ENCODE peak calls at places on chromosomes 6 and 20, in five cellular contexts. Z, R, T, U and L are unnamed samples.

GRCh38 chr6:154112181-154112809 is 73.3 kb downstream of the OPRM1 start:
- DNase-seq in Z (no peak), R (no peak), T (peak; percentile 20), U (no peak), L (no peak)

GRCh38 chr20:2521369-2522305 is 12.9 kb upstream of the ZNF343 start:
- DNase-seq in Z (no peak), R (no peak), T (peak; percentile 34), U (peak; percentile 66), L (peak; percentile 68)

GRCh38 chr6:112058243-112058642 is 4.3 kb downstream of the CCN6 start:
- DNase-seq in Z (no peak), R (no peak), T (no peak), U (no peak), L (no peak)

GRCh38 chr20:51019598-51020592 is 3.0 kb downstream of the KCNG1 start:
- DNase-seq in Z (no peak), R (no peak), T (no peak), U (no peak), L (no peak)

GRCh38 chr6:23654745-23655144 is 471.3 kb upstream of the NRSN1 start:
- DNase-seq in Z (no peak), R (no peak), T (no peak), U (no peak), L (no peak)

GRCh38 chr6:168530653-168531071 is 89.7 kb downstream of the SMOC2 start:
- DNase-seq in Z (no peak), R (no peak), T (no peak), U (no peak), L (no peak)

GRCh38 chr20:47453167-47453782 is 48.4 kb upstream of the NCOA3 start:
- DNase-seq in Z (no peak), R (no peak), T (peak; percentile 92), U (no peak), L (no peak)

GRCh38 chr6:24072038-24072746 is 53.8 kb upstream of the NRSN1 start:
- DNase-seq in Z (no peak), R (no peak), T (no peak), U (no peak), L (no peak)

GRCh38 chr20:36728986-36729385 is 16.9 kb downstream of the NDRG3 start:
- DNase-seq in Z (no peak), R (no peak), T (peak; percentile 48), U (no peak), L (peak; percentile 23)

GRCh38 chr6:147752686-147753418 is 244.4 kb downstream of the SAMD5 start:
- DNase-seq in Z (no peak), R (no peak), T (peak; percentile 8), U (no peak), L (no peak)

GRCh38 chr6:89689732-89690131 is 51.2 kb upstream of the LYRM2 start:
- DNase-seq in Z (no peak), R (no peak), T (no peak), U (no peak), L (peak; percentile 97)

GRCh38 chr6:44115866-44116265 is 11.4 kb downstream of the MRPL14 start:
- DNase-seq in Z (no peak), R (no peak), T (peak; percentile 88), U (no peak), L (no peak)

GRCh38 chr6:130945401-130945919 is 117.6 kb downstream of the EPB41L2 start:
- DNase-seq in Z (no peak), R (no peak), T (peak; percentile 85), U (no peak), L (no peak)

DNA sequence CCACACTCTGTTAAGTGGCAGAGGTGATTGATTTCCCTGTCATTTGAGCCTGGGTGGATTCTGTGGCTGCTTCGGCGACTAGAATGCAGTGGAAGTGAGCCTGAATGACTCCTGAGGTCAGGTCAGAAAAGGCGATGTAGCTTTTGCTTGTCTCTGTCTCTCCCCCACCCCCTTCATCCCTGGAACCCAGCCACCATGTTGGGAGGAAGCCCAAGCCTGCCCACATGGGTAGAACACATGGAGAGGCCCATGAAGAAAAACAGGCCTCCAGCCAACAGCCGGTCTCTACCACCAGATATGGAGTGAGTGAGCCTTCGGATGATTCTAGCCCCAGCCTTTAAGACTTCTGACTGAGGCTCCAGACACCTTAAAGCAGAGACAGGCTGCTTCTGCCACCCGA is 181.0 kb downstream of the TFAP2C start:
- DNase-seq in Z (no peak), R (no peak), T (no peak), U (no peak), L (no peak)
- H3K27ac ChIP-seq in Z (no peak overlapping the region), R (no peak overlapping the region), T (no peak overlapping the region), U (no peak overlapping the region), L (no peak overlapping the region)

DNA sequence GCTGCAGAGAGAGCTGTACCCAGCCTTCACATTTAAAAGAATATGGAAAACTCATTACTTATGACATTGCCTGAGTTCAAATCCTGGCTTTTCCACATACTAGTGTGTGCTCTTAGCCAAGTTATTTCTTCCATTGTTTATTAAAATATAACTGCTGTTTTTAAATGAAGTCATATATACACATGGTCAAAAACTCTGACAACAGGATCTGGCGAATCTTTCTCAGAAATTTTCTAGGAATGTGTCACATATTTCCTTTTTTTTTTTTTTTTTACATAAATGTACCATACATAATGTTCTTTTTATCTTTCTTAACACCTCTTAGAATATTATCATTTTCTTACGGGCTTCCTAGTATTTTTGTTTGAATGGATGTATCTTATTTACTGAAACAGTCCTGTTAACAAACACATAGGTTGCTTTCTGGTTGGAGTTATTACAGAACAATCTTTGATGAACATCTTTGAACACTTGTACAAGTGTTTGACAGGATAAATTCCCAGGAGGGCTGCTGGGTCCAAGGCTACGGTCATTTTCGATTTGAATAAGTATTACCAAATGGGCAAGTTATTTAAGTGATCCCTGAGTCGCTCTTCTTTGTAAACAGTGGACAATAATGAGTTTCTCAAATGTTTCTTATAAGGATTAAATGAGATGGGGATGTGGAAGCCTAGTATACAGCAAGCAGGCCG is 1.6 kb upstream of the SNX9 start:
- DNase-seq in Z (no peak), R (no peak), T (no peak), U (no peak), L (no peak)
- H3K27ac ChIP-seq in Z (no peak overlapping the region), R (peak overlapping the region; percentile 100), T (no peak overlapping the region), U (no peak overlapping the region), L (no peak overlapping the region)

DNA sequence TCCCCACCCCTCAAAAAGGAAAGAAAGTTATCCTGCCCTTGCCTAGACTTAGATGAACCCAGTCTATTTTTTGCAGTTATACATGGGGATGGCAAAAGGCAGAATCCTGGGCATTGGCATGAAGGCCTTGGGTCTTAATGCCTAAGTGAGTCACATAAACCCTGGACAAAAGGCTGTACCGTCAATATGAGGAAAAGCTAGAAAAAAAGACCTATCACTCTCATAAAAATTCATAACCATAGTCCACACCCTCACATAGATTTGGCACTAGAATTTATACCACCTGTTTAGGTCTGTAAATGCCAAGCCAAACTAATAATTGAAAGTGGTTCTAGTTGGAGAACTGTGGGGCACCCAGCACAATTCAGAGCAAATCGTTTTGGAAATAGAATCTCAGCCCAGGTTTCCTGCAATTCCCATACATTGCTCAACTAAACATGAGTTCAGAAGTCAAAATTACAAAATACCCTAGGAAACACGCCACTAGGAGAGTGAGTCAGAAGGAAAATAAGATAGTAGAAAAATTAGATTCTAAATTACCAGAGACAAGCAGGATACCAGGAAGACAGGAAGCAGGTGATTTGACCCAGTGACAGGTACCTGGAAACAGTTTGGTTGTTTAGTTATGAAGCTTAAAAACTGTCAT is 70.4 kb upstream of the FUCA2 start:
- DNase-seq in Z (no peak), R (no peak), T (peak; percentile 58), U (no peak), L (no peak)
- H3K27ac ChIP-seq in Z (peak overlapping the region; percentile 30), R (no peak overlapping the region), T (no peak overlapping the region), U (no peak overlapping the region), L (no peak overlapping the region)

GRCh38 chr6:8175046-8175777 is 72.9 kb upstream of the EEF1E1 start:
- DNase-seq in Z (no peak), R (no peak), T (no peak), U (no peak), L (no peak)

GRCh38 chr6:8180327-8181161 is 78.2 kb upstream of the EEF1E1 start:
- DNase-seq in Z (no peak), R (no peak), T (peak; percentile 89), U (no peak), L (no peak)

GRCh38 chr6:8174571-8174970 is 72.2 kb upstream of the EEF1E1 start:
- DNase-seq in Z (no peak), R (no peak), T (no peak), U (no peak), L (no peak)

GRCh38 chr6:8181162-8181909 is 79.0 kb upstream of the EEF1E1 start:
- DNase-seq in Z (no peak), R (no peak), T (no peak), U (no peak), L (no peak)

DNA sequence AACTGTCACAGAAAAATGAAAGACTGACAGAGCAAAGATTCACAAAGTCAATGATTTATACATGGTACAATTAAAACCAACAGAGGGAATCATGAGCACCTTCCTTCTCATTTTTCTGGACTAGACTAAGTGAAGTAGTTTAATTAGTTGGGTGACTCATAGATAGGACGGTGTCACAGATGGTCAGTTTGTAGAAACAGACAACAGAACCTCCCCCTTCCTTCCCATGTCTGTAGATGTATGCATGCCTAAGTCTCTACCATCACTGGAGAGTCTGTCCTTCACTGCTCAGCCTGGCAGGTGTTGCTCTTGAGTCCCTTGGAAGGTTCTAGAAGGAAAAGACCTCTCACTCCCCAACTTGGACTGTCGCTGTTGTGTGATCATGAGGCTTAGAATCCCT is 75.4 kb upstream of the EEF1E1 start:
- DNase-seq in Z (no peak), R (no peak), T (peak; percentile 56), U (no peak), L (no peak)
- H3K27ac ChIP-seq in Z (no peak overlapping the region), R (no peak overlapping the region), T (no peak overlapping the region), U (no peak overlapping the region), L (no peak overlapping the region)

GRCh38 chr6:127776320-127776719 is 124.5 kb downstream of the THEMIS start:
- DNase-seq in Z (no peak), R (no peak), T (no peak), U (no peak), L (no peak)

DNA sequence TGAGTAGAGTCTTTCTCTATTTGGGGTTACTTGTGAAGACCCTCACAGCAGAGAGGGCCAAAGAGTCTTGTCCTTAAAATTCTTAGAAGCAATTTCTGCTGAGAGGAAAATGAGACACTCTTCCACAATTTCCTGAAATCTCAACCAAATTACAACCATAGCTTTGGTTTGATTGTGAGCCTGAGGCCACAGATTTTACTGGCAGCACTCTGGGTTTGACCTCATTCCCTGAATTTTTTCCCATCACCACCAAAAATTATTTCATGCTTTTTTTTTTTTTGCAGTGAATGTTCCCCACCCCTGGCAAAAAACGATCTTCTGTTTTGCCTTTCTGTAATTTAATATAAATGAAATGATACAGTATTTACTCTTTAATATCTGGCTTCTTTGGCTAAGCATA is 125.5 kb downstream of the THEMIS start:
- DNase-seq in Z (no peak), R (no peak), T (no peak), U (no peak), L (no peak)
- H3K27ac ChIP-seq in Z (no peak overlapping the region), R (no peak overlapping the region), T (no peak overlapping the region), U (no peak overlapping the region), L (no peak overlapping the region)

GRCh38 chr6:157990321-157991066 is 8.8 kb downstream of the SYNJ2 start:
- DNase-seq in Z (no peak), R (peak; percentile 57), T (peak; percentile 33), U (no peak), L (peak; percentile 67)
- H3K27ac ChIP-seq in Z (no peak overlapping the region), R (peak overlapping the region; percentile 38), T (no peak overlapping the region), U (no peak overlapping the region), L (peak overlapping the region; percentile 42)